ENCODE peak calls at places on chromosomes 16 and 17, in five cellular contexts. K is cardiac septum, M is endodermal cell, T is A172, C is GM23248. A is an unnamed sample.

GRCh38 chr17:79842656-79843474 is 3.6 kb upstream of the CBX4 start:
- DNase-seq in K (no peak), M (peak), T (no peak), C (peak), A (no peak)

GRCh38 chr17:43402078-43402477 is 3.3 kb downstream of the ARL4D start:
- DNase-seq in K (no peak), M (no peak), T (no peak), C (no peak), A (no peak)

GRCh38 chr17:67433248-67433924 is 56.3 kb downstream of the PITPNC1 start:
- DNase-seq in K (no peak), M (no peak), T (no peak), C (no peak), A (no peak)

GRCh38 chr16:88732172-88732960 is 26.1 kb downstream of the CTU2 start:
- DNase-seq in K (no peak), M (no peak), T (peak), C (no peak), A (no peak)

GRCh38 chr17:27601069-27601974 is 29.7 kb upstream of the LGALS9 start:
- DNase-seq in K (peak), M (peak), T (peak), C (peak), A (peak)

GRCh38 chr16:4383591-4384495 is 12.2 kb downstream of the VASN start:
- DNase-seq in K (no peak), M (peak), T (no peak), C (peak), A (no peak)

GRCh38 chr17:81461607-81462500 is 50.7 kb downstream of the ACTG1 start:
- DNase-seq in K (no peak), M (no peak), T (no peak), C (no peak), A (no peak)

GRCh38 chr16:89256651-89257254 is 39.2 kb downstream of the ZNF778 start:
- DNase-seq in K (no peak), M (peak), T (no peak), C (peak), A (no peak)

GRCh38 chr16:50709061-50709695 is 15.8 kb downstream of the NOD2 start:
- DNase-seq in K (no peak), M (no peak), T (no peak), C (no peak), A (no peak)

GRCh38 chr16:57240872-57241271 is 4.2 kb upstream of the ARL2BP start:
- DNase-seq in K (no peak), M (no peak), T (no peak), C (no peak), A (no peak)

GRCh38 chr16:17070882-17071592 is 399.7 kb downstream of the XYLT1 start:
- DNase-seq in K (no peak), M (peak), T (no peak), C (peak), A (no peak)

GRCh38 chr16:59053911-59054310 is 319.8 kb upstream of the GOT2 start:
- DNase-seq in K (no peak), M (no peak), T (no peak), C (no peak), A (no peak)

GRCh38 chr16:29963021-29963743 is 1.3 kb downstream of the TMEM219 start:
- DNase-seq in K (no peak), M (no peak), T (no peak), C (no peak), A (no peak)

GRCh38 chr16:49492090-49492801 is 118.6 kb downstream of the C16orf78 start:
- DNase-seq in K (peak), M (peak), T (no peak), C (peak), A (peak)

GRCh38 chr17:42980766-42981397 is 517 bp downstream of the RUNDC1 start:
- DNase-seq in K (peak), M (peak), T (peak), C (peak), A (peak)

GRCh38 chr16:87350681-87351319 is 32.8 kb downstream of the FBXO31 start:
- DNase-seq in K (no peak), M (no peak), T (no peak), C (peak), A (no peak)

GRCh38 chr17:17570207-17570797 is 21.2 kb downstream of the PEMT start:
- DNase-seq in K (no peak), M (peak), T (peak), C (peak), A (peak)

GRCh38 chr16:80628254-80628653 is 87.5 kb downstream of the DYNLRB2 start:
- DNase-seq in K (no peak), M (no peak), T (no peak), C (no peak), A (no peak)

GRCh38 chr16:63890072-63890471 is 1231.8 kb downstream of the CDH11 start:
- DNase-seq in K (no peak), M (no peak), T (peak), C (peak), A (peak)

GRCh38 chr16:17369441-17369951 is 101.3 kb downstream of the XYLT1 start:
- DNase-seq in K (peak), M (no peak), T (no peak), C (no peak), A (no peak)

A was measured in MCF 10A.